ENCODE peak calls at places on chromosomes 5 and 9, in five cellular contexts. D, R, O, Z and M are unnamed samples.

GRCh38 chr5:169801781-169802180 is 164.7 kb downstream of the DOCK2 start:
- DNase-seq in Z (no peak), O (peak), D (no peak), R (no peak), M (no peak)

GRCh38 chr9:83935276-83935890 is 14.2 kb upstream of the KIF27 start:
- DNase-seq in D (peak), O (peak), R (peak), Z (no peak), M (peak)

GRCh38 chr5:107602896-107603295 is 67.8 kb downstream of the EFNA5 start:
- DNase-seq in O (no peak), D (no peak), Z (no peak), R (no peak), M (no peak)

GRCh38 chr5:144150996-144151395 is 19.5 kb downstream of the YIPF5 start:
- DNase-seq in O (peak), Z (no peak), D (peak), R (no peak), M (no peak)

GRCh38 chr5:110547495-110547894 is 179.0 kb downstream of the TMEM232 start:
- DNase-seq in D (peak), Z (no peak), R (no peak), O (no peak), M (no peak)

GRCh38 chr5:176652136-176652535 is 4.9 kb downstream of the TSPAN17 start:
- DNase-seq in R (peak), D (no peak), Z (no peak), O (peak), M (peak)

GRCh38 chr5:17148481-17148880 is 69.0 kb upstream of the BASP1 start:
- DNase-seq in Z (no peak), O (no peak), D (no peak), R (no peak), M (no peak)

GRCh38 chr9:128497824-128498610 is 6.5 kb upstream of the GLE1 start:
- DNase-seq in R (no peak), O (no peak), D (no peak), Z (no peak), M (no peak)

GRCh38 chr5:107979272-107979671 is 308.5 kb upstream of the EFNA5 start:
- DNase-seq in Z (no peak), O (peak), D (no peak), R (peak), M (no peak)

GRCh38 chr5:132471006-132471907 is 19.3 kb downstream of the IRF1 start:
- DNase-seq in D (no peak), Z (no peak), O (no peak), R (no peak), M (no peak)

GRCh38 chr5:73654861-73655318 is 28.9 kb downstream of the ARHGEF28 start:
- DNase-seq in Z (no peak), D (no peak), O (no peak), R (no peak), M (no peak)

GRCh38 chr9:134040831-134041648 is 15.8 kb downstream of the BRD3OS start:
- DNase-seq in O (no peak), R (no peak), D (no peak), Z (no peak), M (no peak)

GRCh38 chr5:56986631-56986957 is 34.7 kb upstream of the MIER3 start:
- DNase-seq in Z (no peak), R (no peak), D (no peak), O (peak), M (no peak)

GRCh38 chr9:87441251-87441650 is 56.4 kb upstream of the DAPK1 start:
- DNase-seq in R (no peak), Z (no peak), D (no peak), O (peak), M (no peak)

GRCh38 chr9:89920901-89921300 is 316.1 kb downstream of the GADD45G start:
- DNase-seq in D (no peak), O (no peak), Z (no peak), R (no peak), M (no peak)

GRCh38 chr5:178785999-178786398 is 55.5 kb upstream of the ZNF354A start:
- DNase-seq in Z (no peak), D (peak), O (peak), R (no peak), M (no peak)

GRCh38 chr9:101463397-101463796 is 27.8 kb upstream of the ALDOB start:
- DNase-seq in D (peak), Z (no peak), R (no peak), O (peak), M (no peak)

GRCh38 chr5:96743065-96743768 is 64.5 kb downstream of the ERAP1 start:
- DNase-seq in O (peak), R (no peak), D (peak), Z (no peak), M (peak)

GRCh38 chr9:121938621-121939020 is 154.5 kb downstream of the TTLL11 start:
- DNase-seq in Z (no peak), O (no peak), R (no peak), D (no peak), M (no peak)

GRCh38 chr9:18059447-18059846 is 414.5 kb upstream of the ADAMTSL1 start:
- DNase-seq in R (no peak), Z (no peak), D (no peak), O (no peak), M (no peak)

GRCh38 chr9:69758981-69759477 is 782 bp downstream of the PTAR1 start:
- DNase-seq in D (no peak), O (peak), Z (no peak), R (no peak), M (no peak)

GRCh38 chr9:5438301-5439162 is 807 bp upstream of the PLGRKT start:
- DNase-seq in O (peak), D (no peak), R (no peak), Z (no peak), M (no peak)

GRCh38 chr5:104344809-104345512 is 782.4 kb upstream of the NUDT12 start:
- DNase-seq in D (peak), R (peak), Z (peak), O (peak), M (no peak)

GRCh38 chr5:2460098-2460497 is 291.4 kb downstream of the IRX2 start:
- DNase-seq in O (no peak), D (no peak), R (no peak), Z (no peak), M (no peak)

GRCh38 chr9:101026824-101027223 is 1.7 kb upstream of the PLPPR1 start:
- DNase-seq in Z (no peak), R (no peak), O (no peak), D (no peak), M (no peak)

GRCh38 chr5:141515141-141515540 is 26.3 kb downstream of the PCDHGC5 start:
- DNase-seq in D (no peak), R (no peak), O (no peak), Z (no peak), M (no peak)

GRCh38 chr9:69900406-69900805 is 79.8 kb downstream of the CFAP95 start:
- DNase-seq in Z (no peak), D (peak), R (no peak), O (peak), M (no peak)

GRCh38 chr5:126363658-126364057 is 59.6 kb upstream of the GRAMD2B start:
- DNase-seq in R (no peak), O (peak), Z (no peak), D (no peak), M (no peak)

GRCh38 chr5:59097116-59097515 is 514.2 kb downstream of the RAB3C start:
- DNase-seq in R (no peak), O (peak), D (no peak), Z (no peak), M (no peak)

GRCh38 chr9:121700165-121700830 is 48.9 kb downstream of the DAB2IP start:
- DNase-seq in O (peak), Z (no peak), D (peak), R (peak), M (peak)

GRCh38 chr5:766666-767431 is 17.7 kb downstream of the ZDHHC11B start:
- DNase-seq in Z (no peak), R (no peak), D (no peak), O (no peak), M (no peak)
- TF ChIP-seq EZH2phosphoT487 in Z (no peak), R (no peak), D (no peak), O (no peak), M (no peak)

DNA sequence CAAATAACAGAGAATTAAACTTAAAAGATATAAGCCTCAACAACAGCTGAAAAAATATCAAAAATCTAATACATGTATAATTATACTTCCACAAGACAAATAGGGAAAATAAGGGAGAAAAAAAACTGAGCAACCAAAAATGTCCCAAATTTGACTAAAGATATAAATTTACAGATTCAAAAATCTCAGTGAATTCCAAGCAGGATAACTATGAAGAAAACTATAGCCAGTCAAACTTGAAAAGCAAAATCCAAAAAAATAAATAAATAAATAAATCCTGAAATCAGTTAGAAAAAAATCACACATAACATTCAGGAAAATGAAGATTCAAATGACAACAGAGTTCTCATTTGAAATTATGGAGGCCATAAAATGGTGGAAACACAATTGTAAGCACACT is 56.7 kb downstream of the AGTPBP1 start:
- DNase-seq in O (no peak), Z (no peak), D (no peak), R (no peak), M (no peak)
- H2AFZ ChIP-seq in O (no peak), Z (no peak), D (no peak), R (no peak), M (no peak)

DNA sequence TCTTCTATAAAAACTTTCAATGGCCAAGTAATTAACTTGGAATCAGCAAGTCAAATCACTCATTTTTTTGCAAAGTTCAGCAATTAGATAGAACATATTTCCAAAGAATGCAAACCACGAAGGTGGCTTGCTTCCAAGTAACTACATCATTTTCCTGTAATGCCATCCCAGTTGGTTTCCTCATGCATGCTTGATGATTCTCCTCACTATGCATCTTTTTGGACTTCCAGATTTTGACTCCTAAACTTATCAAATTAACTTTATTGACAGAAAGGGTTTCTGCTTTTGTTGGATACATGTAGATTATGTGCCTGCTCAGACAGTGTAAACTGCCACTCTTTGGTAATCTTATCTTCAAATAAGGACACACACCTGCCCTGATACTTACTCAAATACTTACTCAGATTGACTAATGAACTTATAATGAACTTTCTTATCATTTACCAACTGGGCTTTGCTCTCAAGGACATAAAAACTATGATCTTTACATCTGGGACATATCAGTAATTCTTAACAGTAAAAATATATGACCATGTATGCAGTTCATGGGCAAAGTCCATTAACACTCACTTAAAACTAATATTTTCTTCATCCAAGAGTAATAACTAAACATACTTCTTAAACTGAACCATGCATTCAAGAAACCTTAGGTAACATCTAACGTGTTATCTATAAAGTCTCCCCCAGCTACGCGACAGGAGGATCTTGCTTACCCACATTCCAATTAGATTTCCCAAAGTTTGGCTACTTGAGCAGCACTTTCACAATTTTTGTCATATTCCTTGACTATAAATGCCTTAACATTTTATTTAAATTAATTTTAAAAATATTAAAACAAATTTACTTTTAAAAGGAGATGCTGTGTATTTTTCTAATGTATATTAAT is 25.0 kb upstream of the IFNE start:
- DNase-seq in Z (no peak), O (peak), R (no peak), D (peak), M (no peak)
- TF ChIP-seq EZH2phosphoT487 in Z (no peak), O (no peak), R (no peak), D (no peak), M (no peak)

DNA sequence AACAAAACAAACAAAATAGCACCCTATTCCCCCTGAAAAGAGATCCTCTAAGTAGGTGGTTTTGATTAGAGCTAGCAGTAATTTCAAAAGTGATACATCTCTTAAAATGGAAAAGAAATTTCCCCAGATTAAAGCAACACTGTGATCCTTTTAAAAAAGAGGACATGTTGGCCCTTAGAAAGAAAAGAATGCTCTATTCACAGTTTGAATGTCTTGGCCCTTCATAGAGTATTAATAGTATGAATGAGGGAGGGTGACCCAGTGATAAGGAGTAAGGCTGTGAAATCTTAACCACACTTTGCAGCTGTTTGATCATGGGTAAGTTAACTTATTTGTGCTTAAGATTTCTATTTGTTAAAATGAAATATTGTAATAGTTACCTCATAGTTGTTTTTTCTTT is 467.7 kb upstream of the MEF2C start:
- DNase-seq in Z (no peak), D (no peak), O (no peak), R (no peak), M (no peak)
- H2AFZ ChIP-seq in Z (peak), D (no peak), O (no peak), R (no peak), M (no peak)

DNA sequence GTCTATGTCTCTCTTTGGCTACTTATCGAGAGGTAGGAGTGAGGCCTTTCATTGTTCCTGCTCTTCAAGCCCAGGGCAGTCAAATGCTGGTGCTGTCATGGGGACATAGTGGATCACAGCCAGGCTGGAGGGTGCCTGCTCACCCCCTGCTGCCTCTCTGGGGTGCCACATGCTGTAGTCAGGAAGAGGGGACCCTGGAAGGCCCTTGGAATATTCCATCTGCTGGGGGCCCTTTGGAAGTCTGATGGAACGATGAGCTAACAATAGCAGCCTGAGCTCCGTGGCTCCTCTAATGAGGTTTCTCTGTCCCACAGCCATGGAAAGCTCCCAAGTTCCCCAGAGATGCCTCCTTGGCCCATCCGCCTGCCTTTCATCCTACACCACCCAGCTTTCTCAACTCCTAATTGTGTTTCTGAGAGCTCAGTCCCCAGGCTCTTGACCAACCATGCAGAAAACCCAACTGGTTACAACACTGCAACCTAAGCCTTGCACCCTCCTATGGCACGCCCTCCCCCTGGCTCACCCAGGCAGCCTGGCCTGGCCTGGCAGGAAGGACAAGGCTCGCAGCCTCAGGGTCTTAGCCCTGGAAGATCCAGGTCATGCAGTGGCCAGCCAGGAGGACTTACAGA is 91.7 kb downstream of the NRG2 start:
- DNase-seq in Z (no peak), O (no peak), D (no peak), R (no peak), M (no peak)
- TF ChIP-seq EZH2phosphoT487 in Z (no peak), O (no peak), D (no peak), R (no peak), M (no peak)

DNA sequence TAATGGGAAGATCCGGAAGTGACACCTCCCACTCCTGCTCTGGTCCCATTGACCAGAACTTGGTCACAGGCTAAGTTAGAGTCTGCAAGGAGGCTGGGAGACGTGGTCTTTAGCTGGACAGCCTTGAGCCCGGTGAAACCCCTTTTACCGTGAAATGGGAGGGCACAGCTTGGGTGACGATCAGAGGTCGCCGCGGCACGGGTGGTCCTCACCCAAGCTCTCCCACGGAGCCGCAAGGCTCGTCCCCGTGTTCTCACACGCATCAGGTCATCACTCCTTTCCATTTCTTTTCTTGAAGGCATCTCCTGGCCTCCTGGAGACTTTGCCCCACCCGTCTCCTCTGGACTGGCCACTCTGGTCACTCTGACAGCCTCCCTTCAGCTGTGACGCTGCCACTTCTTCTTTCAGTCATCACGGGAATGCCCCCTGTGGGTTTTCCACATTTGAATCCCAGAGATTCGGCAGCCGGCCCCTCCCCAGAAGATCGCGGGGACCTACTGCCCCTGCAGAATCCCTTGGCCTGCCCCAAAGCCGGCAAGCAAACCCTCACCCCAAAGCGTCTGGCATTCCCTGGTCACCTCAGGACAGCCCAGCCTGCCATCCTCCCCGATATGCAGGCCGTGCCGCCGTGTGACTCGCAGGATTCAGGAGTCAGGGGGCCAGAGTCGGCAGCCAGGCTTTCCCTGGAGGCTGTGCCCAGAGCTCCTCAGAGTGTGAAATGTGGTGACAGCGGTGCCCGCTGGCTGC is 18.9 kb upstream of the EGFL7 start:
- DNase-seq in R (peak), O (no peak), Z (no peak), D (no peak), M (no peak)
- H2AFZ ChIP-seq in R (peak), O (peak), Z (peak), D (peak), M (peak)